ENCODE peak calls at places on chromosomes 4 and X, in seven cellular contexts. N is GM12878, G is SK-N-SH, J is K562, Z is HCT116, A is GM23338, Y is HepG2. C is an unnamed sample. For H3K4me1, the result is how much of the 10 kb centered on the place peaks cover.

GRCh38 chr4:24845884-24846283 is 50.5 kb downstream of the SOD3 start:
- DNase-seq in N (no peak), G (no peak), J (no peak), Z (no peak), A (no peak), Y (no peak), C (no peak)

GRCh38 chr4:156377036-156377700 is 423.5 kb upstream of the CTSO start:
- DNase-seq in N (no peak), G (no peak), J (no peak), Z (no peak), A (no peak), Y (no peak), C (no peak)

GRCh38 chrX:16023790-16024734 is 99.3 kb upstream of the GRPR start:
- DNase-seq in N (peak), G (no peak), J (no peak), Z (peak), A (no peak), Y (peak), C (no peak)

GRCh38 chr4:167622481-167623240 is 388.4 kb upstream of the SPOCK3 start:
- DNase-seq in N (no peak), G (peak), J (peak), Z (peak), A (peak), Y (peak), C (peak)

GRCh38 chr4:10893417-10893816 is 208.8 kb upstream of the CLNK start:
- DNase-seq in N (peak), G (no peak), J (no peak), Z (no peak), A (peak), Y (no peak), C (no peak)

GRCh38 chr4:36547383-36547782 is 266.0 kb downstream of the DTHD1 start:
- DNase-seq in N (no peak), G (no peak), J (no peak), Z (no peak), A (no peak), Y (no peak), C (no peak)

GRCh38 chr4:138761638-138762205 is 253.9 kb upstream of the NOCT start:
- DNase-seq in N (no peak), G (no peak), J (no peak), Z (no peak), A (no peak), Y (no peak), C (no peak)

GRCh38 chr4:145823743-145824142 is 114.9 kb downstream of the ZNF827 start:
- DNase-seq in N (no peak), G (no peak), J (no peak), Z (no peak), A (no peak), Y (no peak), C (no peak)

GRCh38 chr4:5460106-5460801 is 248.1 kb downstream of the EVC2 start:
- DNase-seq in N (no peak), G (peak), J (peak), Z (peak), A (peak), Y (peak), C (peak)

GRCh38 chr4:38601244-38601915 is 62.6 kb upstream of the KLF3 start:
- DNase-seq in N (no peak), G (no peak), J (no peak), Z (no peak), A (no peak), Y (peak), C (no peak)

GRCh38 chrX:148691456-148691855 is 191.0 kb downstream of the AFF2 start:
- DNase-seq in N (no peak), G (no peak), J (no peak), Z (no peak), A (no peak), Y (no peak), C (no peak)

GRCh38 chr4:38177035-38177791 is 217.0 kb downstream of the PTTG2 start:
- DNase-seq in N (no peak), G (no peak), J (no peak), Z (no peak), A (no peak), Y (no peak), C (no peak)

GRCh38 chrX:43718546-43718945 is 62.4 kb downstream of the MAOA start:
- DNase-seq in N (no peak), G (no peak), J (no peak), Z (no peak), A (no peak), Y (no peak), C (no peak)

GRCh38 chr4:186228514-186228894 is 1.2 kb downstream of the KLKB1 start:
- DNase-seq in N (no peak), G (no peak), J (no peak), Z (no peak), A (no peak), Y (no peak), C (no peak)

GRCh38 chr4:153038493-153039311 is 102.6 kb downstream of the FHDC1 start:
- DNase-seq in N (no peak), G (no peak), J (no peak), Z (no peak), A (peak), Y (peak), C (no peak)

GRCh38 chrX:140912606-140913005 is 89.8 kb upstream of the SPANXB1 start:
- DNase-seq in N (no peak), G (no peak), J (no peak), Z (no peak), A (no peak), Y (no peak), C (no peak)

GRCh38 chr4:185803015-185803414 is 9.0 kb downstream of the SORBS2 start:
- DNase-seq in N (no peak), G (peak), J (no peak), Z (no peak), A (no peak), Y (no peak), C (no peak)

GRCh38 chrX:41705680-41706374 is 17.1 kb downstream of the GPR34 start:
- DNase-seq in N (peak), G (no peak), J (no peak), Z (no peak), A (no peak), Y (no peak), C (no peak)

GRCh38 chr4:17780461-17781071 is 855 bp downstream of the FAM184B start:
- DNase-seq in N (no peak), G (no peak), J (no peak), Z (no peak), A (no peak), Y (no peak), C (no peak)

GRCh38 chr4:147361726-147362125 is 119.2 kb upstream of the EDNRA start:
- DNase-seq in N (no peak), G (no peak), J (no peak), Z (peak), A (no peak), Y (no peak), C (no peak)

GRCh38 chr4:103400405-103400804 is 202.3 kb upstream of the CENPE start:
- DNase-seq in N (peak), G (no peak), J (no peak), Z (no peak), A (no peak), Y (peak), C (no peak)

GRCh38 chrX:3757510-3758025 is 44.1 kb upstream of the PRKX start:
- DNase-seq in N (no peak), G (no peak), J (no peak), Z (no peak), A (no peak), Y (no peak), C (no peak)

GRCh38 chr4:180567080-180567479 is 1676.1 kb upstream of the TENM3 start:
- DNase-seq in N (no peak), G (no peak), J (no peak), Z (no peak), A (no peak), Y (no peak), C (no peak)

GRCh38 chrX:74980802-74981201 is 55.5 kb upstream of the NEXMIF start:
- DNase-seq in N (no peak), G (no peak), J (no peak), Z (no peak), A (no peak), Y (no peak), C (no peak)
- H3K4me1 ChIP-seq in N (under half), G (under half), J (under half), Z (under half), A (under half), Y (under half), C (under half)

DNA sequence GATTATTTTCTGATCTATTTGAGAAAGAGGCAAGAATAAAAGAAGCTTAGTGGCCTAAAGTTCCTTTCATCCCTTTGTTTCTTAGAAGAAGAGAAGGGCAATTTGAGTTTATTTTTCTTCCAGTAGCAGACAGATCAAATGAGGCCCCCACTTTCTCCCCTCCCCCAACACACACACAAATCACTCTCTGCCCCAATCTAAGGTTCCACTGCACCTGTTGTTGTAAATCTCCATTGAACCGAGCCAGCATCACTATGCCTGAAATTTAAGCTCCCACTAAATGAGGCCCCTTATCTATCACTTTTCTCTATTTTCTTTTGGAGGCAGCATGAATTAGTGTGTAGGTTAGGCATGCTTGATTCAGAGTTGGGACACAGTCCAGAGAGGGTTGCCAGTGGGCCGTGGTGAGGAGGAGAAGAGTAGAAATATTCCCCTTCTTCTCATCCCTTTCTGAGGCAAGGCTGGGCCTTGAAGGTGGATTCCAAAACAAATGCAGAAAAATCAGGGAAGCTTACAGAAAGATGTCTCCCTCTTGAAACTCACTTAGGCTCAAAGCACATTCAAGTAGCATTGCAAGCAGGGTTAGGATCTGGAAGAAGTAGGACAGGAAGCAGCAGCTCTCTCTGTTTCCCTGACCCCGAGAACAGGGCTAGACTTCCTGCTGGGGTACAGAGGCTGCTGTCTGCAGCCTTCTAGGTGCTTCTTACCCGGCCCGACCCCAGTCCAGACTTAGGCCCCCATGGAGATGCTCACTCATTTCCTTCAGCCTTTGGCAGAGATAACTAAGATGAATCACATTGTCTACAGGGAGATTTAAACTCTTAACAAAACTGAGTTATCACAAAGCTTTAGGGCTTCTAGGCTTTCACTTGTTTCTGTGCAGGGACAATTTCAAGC is 70.7 kb downstream of the RASL11B start:
- DNase-seq in N (no peak), G (no peak), J (no peak), Z (no peak), A (no peak), Y (no peak), C (no peak)
- TF ChIP-seq REST in N (no peak), G (no peak), J (no peak), Z (no peak), A (no peak), Y (no peak), C (no peak)

GRCh38 chrX:68751372-68751771 is 77.4 kb upstream of the EFNB1 start:
- DNase-seq in N (no peak), G (no peak), J (no peak), Z (no peak), A (no peak), Y (peak), C (no peak)

GRCh38 chrX:68749426-68749825 is 79.4 kb upstream of the EFNB1 start:
- DNase-seq in N (no peak), G (no peak), J (no peak), Z (no peak), A (no peak), Y (no peak), C (no peak)

GRCh38 chrX:68750316-68750715 is 78.5 kb upstream of the EFNB1 start:
- DNase-seq in N (no peak), G (no peak), J (no peak), Z (no peak), A (no peak), Y (no peak), C (no peak)

GRCh38 chrX:68746988-68747387 is 81.8 kb upstream of the EFNB1 start:
- DNase-seq in N (no peak), G (no peak), J (no peak), Z (no peak), A (peak), Y (no peak), C (no peak)

GRCh38 chrX:68748030-68748429 is 80.8 kb upstream of the EFNB1 start:
- DNase-seq in N (no peak), G (no peak), J (no peak), Z (no peak), A (no peak), Y (no peak), C (no peak)
- TF ChIP-seq POLR2AphosphoS5 in N (no peak), G (no peak), J (no peak), Z (no peak), A (no peak), Y (no peak), C (no peak)

GRCh38 chrX:150475466-150475865 is 93.0 kb upstream of the MTM1 start:
- DNase-seq in N (no peak), G (no peak), J (no peak), Z (no peak), A (no peak), Y (no peak), C (no peak)

GRCh38 chrX:150478496-150479492 is 89.6 kb upstream of the MTM1 start:
- DNase-seq in N (no peak), G (no peak), J (no peak), Z (no peak), A (no peak), Y (no peak), C (no peak)

GRCh38 chrX:150477364-150477763 is 91.1 kb upstream of the MTM1 start:
- DNase-seq in N (no peak), G (no peak), J (no peak), Z (no peak), A (no peak), Y (no peak), C (no peak)

GRCh38 chrX:150473371-150473770 is 95.0 kb upstream of the MTM1 start:
- DNase-seq in N (no peak), G (no peak), J (no peak), Z (no peak), A (no peak), Y (no peak), C (no peak)

DNA sequence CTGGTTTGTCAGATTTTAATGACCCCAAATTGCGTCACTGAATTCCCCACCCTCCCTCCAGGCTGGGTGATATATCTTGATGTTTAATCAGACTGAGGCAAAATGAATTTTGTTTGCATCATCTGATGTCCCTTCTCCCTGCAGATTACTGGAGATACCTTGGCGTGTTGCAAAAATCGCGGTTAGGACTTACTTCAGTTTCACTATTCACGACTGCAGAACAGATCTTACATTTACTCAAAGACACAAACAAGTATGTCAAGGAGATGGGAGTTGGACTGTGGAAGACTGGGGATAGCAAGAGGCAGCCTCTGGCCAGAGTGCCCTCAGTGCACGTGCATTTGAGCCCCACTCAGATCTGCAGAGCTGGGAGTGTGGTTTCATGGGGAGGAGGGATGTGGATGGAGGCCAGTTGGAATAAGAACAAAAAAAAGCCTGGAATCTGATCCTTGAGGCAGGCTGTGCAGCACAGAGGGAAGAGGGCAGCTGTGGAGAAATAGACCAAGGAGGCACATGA is 92.2 kb upstream of the MTM1 start:
- DNase-seq in N (no peak), G (no peak), J (no peak), Z (no peak), A (no peak), Y (no peak), C (no peak)
- H3K4me1 ChIP-seq in N (under half), G (under half), J (under half), Z (under half), A (under half), Y (under half), C (under half)

DNA sequence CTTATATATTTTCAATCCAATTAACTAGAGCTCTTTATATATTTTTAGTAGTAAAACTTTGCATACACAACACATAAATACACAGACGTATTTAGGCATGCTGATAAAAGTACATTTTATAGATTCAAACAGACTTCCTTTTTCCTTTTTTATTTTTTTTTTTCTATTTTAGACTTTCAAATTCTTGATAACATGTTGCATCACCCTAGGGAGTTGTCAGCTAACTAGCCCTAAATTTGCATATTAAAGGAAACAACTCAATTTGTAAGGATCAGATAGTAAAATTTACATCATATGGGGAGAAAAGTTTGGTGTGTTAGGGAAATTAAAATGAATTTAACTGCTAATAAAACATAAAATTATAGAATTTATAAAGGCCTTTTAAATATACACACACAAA is 47.4 kb upstream of the APOOL start:
- DNase-seq in N (no peak), G (no peak), J (no peak), Z (no peak), A (peak), Y (no peak), C (no peak)
- TF ChIP-seq REST in N (no peak), G (no peak), J (no peak), Z (no peak), A (no peak), Y (no peak), C (no peak)

GRCh38 chr4:94574050-94574449 is 122.3 kb downstream of the PDLIM5 start:
- DNase-seq in N (no peak), G (no peak), J (no peak), Z (no peak), A (no peak), Y (no peak), C (no peak)

GRCh38 chr4:94576163-94576562 is 124.4 kb downstream of the PDLIM5 start:
- DNase-seq in N (no peak), G (no peak), J (no peak), Z (no peak), A (no peak), Y (no peak), C (no peak)

GRCh38 chr4:94574616-94575015 is 122.9 kb downstream of the PDLIM5 start:
- DNase-seq in N (no peak), G (no peak), J (no peak), Z (no peak), A (no peak), Y (no peak), C (no peak)

GRCh38 chr4:94577136-94577535 is 125.4 kb downstream of the PDLIM5 start:
- DNase-seq in N (no peak), G (peak), J (no peak), Z (no peak), A (peak), Y (no peak), C (no peak)

GRCh38 chr4:94575652-94576051 is 123.9 kb downstream of the PDLIM5 start:
- DNase-seq in N (no peak), G (no peak), J (no peak), Z (no peak), A (peak), Y (no peak), C (no peak)
- TF ChIP-seq POLR2AphosphoS5 in N (no peak), G (no peak), J (no peak), Z (no peak), A (no peak), Y (no peak), C (no peak)

DNA sequence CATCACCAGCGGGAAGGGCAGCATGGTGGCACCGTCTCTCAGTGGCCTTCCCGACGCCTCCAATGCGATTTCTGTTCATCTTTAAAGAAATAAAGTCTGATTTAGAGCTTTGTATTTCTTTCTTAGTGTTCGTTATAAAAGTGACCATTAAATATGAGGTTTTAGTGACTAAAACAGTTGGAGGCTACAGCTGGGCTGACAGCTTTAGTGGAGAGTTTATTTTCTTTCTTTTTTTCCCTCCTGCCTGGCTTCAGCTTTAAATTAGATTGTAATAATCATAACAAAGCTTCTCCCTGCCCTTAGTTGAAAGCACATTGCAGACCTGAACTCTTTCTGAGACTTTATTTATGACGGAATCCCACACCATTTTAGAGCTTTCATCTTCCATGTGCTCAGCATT is 97.2 kb upstream of the PGRMC2 start:
- DNase-seq in N (no peak), G (no peak), J (no peak), Z (no peak), A (no peak), Y (no peak), C (no peak)
- H3K4me1 ChIP-seq in N (under half), G (under half), J (under half), Z (under half), A (under half), Y (under half), C (under half)

DNA sequence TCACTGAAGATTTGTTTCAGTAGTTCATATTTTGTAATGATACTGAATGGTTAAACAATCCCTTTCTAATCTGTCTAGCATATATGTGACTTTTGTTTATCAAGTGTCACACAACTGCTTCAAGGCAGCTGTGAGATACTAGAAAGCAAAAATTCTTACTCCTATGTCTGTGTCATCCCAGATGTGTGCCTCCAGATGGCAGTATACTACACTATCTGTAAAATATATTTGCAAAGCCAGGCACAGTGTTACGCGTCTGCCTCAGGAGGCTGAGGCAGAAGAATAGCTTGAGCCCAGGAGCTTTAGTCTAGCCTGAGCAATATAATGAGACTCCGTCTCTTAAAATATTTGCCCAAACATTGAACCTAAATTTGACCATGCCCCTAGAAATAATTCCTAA is 4.0 kb downstream of the NUDT10 start:
- DNase-seq in N (no peak), G (peak), J (peak), Z (peak), A (peak), Y (peak), C (no peak)
- TF ChIP-seq REST in N (no peak), G (no peak), J (no peak), Z (no peak), A (no peak), Y (no peak), C (no peak)